ENCODE peak calls at places on chromosomes 3 and 15, in five cellular contexts. Y is right atrium auricular region, R is psoas muscle, D is testis, P is lung. M is an unnamed sample. For H3K36me3 and H3K4me1, the result is how much of the 10 kb centered on the place peaks cover.

GRCh38 chr3:80770106-80771079 is 991.1 kb downstream of the GBE1 start:
- DNase-seq in Y (no peak), D (peak), P (no peak), R (no peak), M (no peak)

GRCh38 chr3:100400424-100400781 is 486 bp downstream of the TOMM70 start:
- DNase-seq in R (peak), D (no peak), P (peak), Y (no peak), M (no peak)

GRCh38 chr3:42450567-42450966 is 40.2 kb upstream of the LYZL4 start:
- DNase-seq in Y (no peak), R (no peak), D (no peak), P (no peak), M (no peak)

GRCh38 chr3:119314821-119315220 is 20.6 kb downstream of the ARHGAP31 start:
- DNase-seq in Y (no peak), R (no peak), D (no peak), P (no peak), M (no peak)

GRCh38 chr3:29773481-29773880 is 492.6 kb downstream of the RBMS3 start:
- DNase-seq in Y (no peak), R (no peak), D (no peak), P (no peak), M (no peak)

GRCh38 chr3:23455775-23456174 is 252.6 kb downstream of the UBE2E2 start:
- DNase-seq in D (peak), R (no peak), Y (no peak), P (no peak), M (no peak)

GRCh38 chr15:83659011-83659811 is 5.3 kb downstream of the ADAMTSL3 start:
- DNase-seq in R (peak), P (no peak), D (peak), Y (peak), M (no peak)

GRCh38 chr3:33636125-33636855 is 81.8 kb downstream of the CLASP2 start:
- DNase-seq in R (no peak), D (no peak), P (no peak), Y (no peak), M (no peak)

GRCh38 chr3:119918992-119919933 is 137.4 kb downstream of the NR1I2 start:
- DNase-seq in R (no peak), D (no peak), Y (no peak), P (no peak), M (no peak)

GRCh38 chr15:67100808-67101581 is 35.6 kb downstream of the SMAD3 start:
- DNase-seq in P (no peak), Y (no peak), R (no peak), D (no peak), M (no peak)

GRCh38 chr3:76866729-76867461 is 173.0 kb upstream of the ROBO2 start:
- DNase-seq in P (no peak), Y (no peak), R (no peak), D (no peak), M (no peak)

GRCh38 chr3:197534348-197534725 is 21.4 kb downstream of the BDH1 start:
- DNase-seq in D (no peak), Y (no peak), R (no peak), P (no peak), M (no peak)

GRCh38 chr15:58303236-58303635 is 128.6 kb upstream of the LIPC start:
- DNase-seq in R (no peak), D (no peak), P (no peak), Y (no peak), M (no peak)

GRCh38 chr3:63905731-63906620 is 6.2 kb downstream of the SCAANT1 start:
- DNase-seq in P (no peak), Y (no peak), R (no peak), D (no peak), M (no peak)

GRCh38 chr3:67646586-67647234 is 7.7 kb downstream of the SUCLG2 start:
- DNase-seq in R (no peak), P (no peak), D (no peak), Y (no peak), M (no peak)

GRCh38 chr3:187102073-187102634 is 37.1 kb downstream of the RPL39L start:
- DNase-seq in Y (no peak), D (no peak), R (no peak), P (no peak), M (no peak)

GRCh38 chr3:121649645-121650044 is 11.1 kb downstream of the HCLS1 start:
- DNase-seq in Y (no peak), P (no peak), R (no peak), D (no peak), M (no peak)

GRCh38 chr15:63440756-63441155 is 59.1 kb upstream of the CA12 start:
- DNase-seq in D (no peak), P (no peak), Y (no peak), R (no peak), M (no peak)

GRCh38 chr3:156497326-156497725 is 57.6 kb downstream of the SSR3 start:
- DNase-seq in Y (no peak), D (no peak), P (no peak), R (no peak), M (no peak)

GRCh38 chr15:66703540-66703941 is 1.5 kb downstream of the SMAD6 start:
- DNase-seq in Y (no peak), P (no peak), D (peak), R (peak), M (no peak)

GRCh38 chr3:131899021-131899420 is 135.8 kb downstream of the CPNE4 start:
- DNase-seq in P (no peak), R (no peak), Y (no peak), D (no peak), M (no peak)

GRCh38 chr3:133644768-133645167 is 17.0 kb downstream of the TOPBP1 start:
- DNase-seq in R (no peak), Y (no peak), D (no peak), P (no peak), M (no peak)
- H3K36me3 ChIP-seq in R (half or more), Y (under half), D (under half), P (under half), M (under half)

GRCh38 chr15:42286445-42287029 is 13.3 kb upstream of the TMEM87A start:
- DNase-seq in Y (no peak), D (no peak), R (no peak), P (no peak), M (no peak)

GRCh38 chr15:42284551-42284950 is 11.3 kb upstream of the TMEM87A start:
- DNase-seq in R (no peak), P (no peak), Y (no peak), D (no peak), M (no peak)

GRCh38 chr15:42283671-42284070 is 10.4 kb upstream of the TMEM87A start:
- DNase-seq in Y (no peak), D (no peak), R (no peak), P (no peak), M (no peak)

GRCh38 chr15:42282926-42283325 is 9.7 kb upstream of the TMEM87A start:
- DNase-seq in D (no peak), R (no peak), P (no peak), Y (no peak), M (no peak)

GRCh38 chr15:42285042-42285441 is 11.8 kb upstream of the TMEM87A start:
- DNase-seq in P (no peak), Y (no peak), D (no peak), R (no peak), M (no peak)
- H3K27ac ChIP-seq in P (no peak), Y (no peak), D (no peak), R (no peak), M (no peak)

DNA sequence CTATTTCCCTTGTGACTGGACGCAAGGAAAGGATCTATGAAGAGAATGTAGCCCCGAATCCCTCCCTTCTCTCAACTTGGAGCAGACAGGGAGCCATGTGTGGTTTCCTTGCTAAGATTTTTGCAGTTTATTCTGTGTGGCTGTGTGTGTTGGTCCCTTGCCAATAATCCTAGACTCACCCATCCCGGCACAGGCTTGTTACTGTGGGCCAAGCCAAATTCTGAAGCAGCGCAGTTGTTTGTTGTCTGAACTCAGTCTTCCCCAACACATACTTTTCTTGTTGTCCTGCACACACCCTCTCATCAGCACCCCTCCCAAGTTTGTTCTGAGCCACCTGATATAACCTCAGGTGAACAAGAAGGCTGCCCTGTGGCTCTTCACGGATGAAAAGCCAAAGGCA is 193.2 kb upstream of the CTDSPL start:
- DNase-seq in Y (peak), R (no peak), D (peak), P (no peak), M (peak)
- H3K4me1 ChIP-seq in Y (under half), R (under half), D (under half), P (under half), M (under half)

GRCh38 chr15:100910556-100910955 is 8.6 kb upstream of the LRRK1 start:
- DNase-seq in Y (no peak), R (no peak), D (no peak), P (no peak), M (no peak)
- H3K36me3 ChIP-seq in Y (under half), R (under half), D (under half), P (under half), M (under half)

GRCh38 chr15:51076142-51076897 is 18.4 kb downstream of the TNFAIP8L3 start:
- DNase-seq in Y (no peak), R (no peak), P (no peak), D (no peak), M (no peak)

GRCh38 chr15:51075364-51075763 is 19.3 kb downstream of the TNFAIP8L3 start:
- DNase-seq in P (no peak), Y (no peak), D (no peak), R (no peak), M (peak)

GRCh38 chr15:51077565-51078153 is 17.0 kb downstream of the TNFAIP8L3 start:
- DNase-seq in R (peak), D (peak), Y (peak), P (peak), M (no peak)

GRCh38 chr15:51074926-51075325 is 19.8 kb downstream of the TNFAIP8L3 start:
- DNase-seq in Y (no peak), P (no peak), R (no peak), D (no peak), M (no peak)

GRCh38 chr15:51076898-51077564 is 17.7 kb downstream of the TNFAIP8L3 start:
- DNase-seq in Y (peak), R (peak), P (no peak), D (peak), M (no peak)
- H3K27ac ChIP-seq in Y (peak), R (no peak), P (no peak), D (peak), M (peak)

DNA sequence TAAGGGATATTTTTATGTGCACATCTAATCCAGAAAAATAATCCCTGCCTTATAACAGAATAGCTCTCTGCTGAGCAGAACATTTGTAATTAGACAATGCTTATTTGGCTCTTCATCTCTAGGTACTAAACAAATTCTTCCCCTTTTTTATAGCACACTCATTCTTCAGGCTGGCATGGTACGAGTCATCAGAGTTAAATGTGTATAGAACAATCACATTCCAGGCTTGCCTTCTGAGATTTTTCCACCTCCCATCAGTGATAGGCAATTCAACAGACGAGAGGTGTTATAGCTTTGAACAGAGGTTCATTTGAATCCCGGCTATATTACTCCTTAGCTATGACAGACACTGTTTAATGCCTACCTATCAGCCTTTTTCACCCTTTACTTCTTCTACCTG is 21.4 kb upstream of the SPPL2A start:
- DNase-seq in Y (no peak), D (no peak), P (no peak), R (no peak), M (no peak)
- H3K4me1 ChIP-seq in Y (under half), D (under half), P (under half), R (under half), M (under half)

DNA sequence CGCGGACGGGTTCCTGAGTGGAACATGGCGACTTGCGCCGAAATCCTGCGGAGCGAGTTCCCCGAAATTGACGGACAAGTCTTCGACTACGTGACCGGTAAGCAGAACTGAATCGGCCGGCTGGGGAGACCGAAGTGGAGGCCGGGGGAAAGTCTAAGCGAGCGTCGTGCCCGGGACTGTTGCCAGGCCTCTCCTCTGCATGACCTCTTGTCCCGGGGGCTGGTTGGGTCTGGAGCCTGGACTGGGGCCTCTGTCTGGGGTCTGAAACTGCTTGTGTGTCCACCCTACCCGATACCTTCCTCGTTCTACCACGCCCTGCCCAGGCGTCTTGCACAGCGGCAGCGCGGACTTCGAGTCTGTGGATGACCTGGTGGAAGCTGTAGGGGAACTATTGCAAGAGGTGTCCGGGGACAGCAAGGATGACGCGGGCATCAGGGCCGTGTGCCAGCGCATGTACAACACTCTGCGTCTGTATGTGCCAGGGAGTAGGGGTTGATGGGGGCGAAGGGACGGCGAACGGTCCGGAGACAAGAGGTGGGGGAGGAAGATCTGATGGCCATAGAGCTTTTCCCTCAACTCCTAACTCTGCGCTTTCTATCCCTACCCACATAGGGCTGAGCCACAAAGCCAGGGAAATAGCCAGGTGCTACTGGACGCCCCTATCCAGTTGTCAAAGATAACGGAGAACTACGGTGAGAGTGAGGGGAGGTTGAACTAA is at the start of gene ABCF3:
- DNase-seq in R (peak), P (peak), Y (peak), D (no peak), M (no peak)
- H3K36me3 ChIP-seq in R (half or more), P (under half), Y (half or more), D (under half), M (half or more)

M was measured in thoracic aorta.